ENCODE peak calls at places on chromosomes 11 and 22, in four cellular contexts. V is GM23338, I is glutamatergic neuron, G is fibroblast of pulmonary artery. W is an unnamed sample.

GRCh38 chr22:45551310-45552016 is 48.8 kb downstream of the FBLN1 start:
- DNase-seq in V (no peak), I (no peak), G (no peak), W (peak)

GRCh38 chr11:113274708-113275582 is 39.4 kb upstream of the TTC12 start:
- DNase-seq in V (peak), I (no peak), G (peak), W (peak)

GRCh38 chr11:67691149-67691548 is 16.7 kb upstream of the ALDH3B2 start:
- DNase-seq in V (no peak), I (no peak), G (no peak), W (no peak)

GRCh38 chr11:27161071-27161470 is 120.5 kb downstream of the BBOX1 start:
- DNase-seq in V (no peak), I (no peak), G (peak), W (no peak)

GRCh38 chr11:107705027-107705426 is 6.8 kb downstream of the SLN start:
- DNase-seq in V (no peak), I (no peak), G (peak), W (peak)

GRCh38 chr11:130313383-130314183 is 1.1 kb downstream of the ZBTB44 start:
- DNase-seq in V (peak), I (no peak), G (peak), W (peak)

GRCh38 chr11:67996622-67997459 is 7.1 kb downstream of the UNC93B1 start:
- DNase-seq in V (peak), I (peak), G (peak), W (peak)

GRCh38 chr11:87493516-87493915 is 455.8 kb downstream of the TMEM135 start:
- DNase-seq in V (peak), I (no peak), G (no peak), W (no peak)

GRCh38 chr22:24514241-24515024 is 19.3 kb downstream of the UPB1 start:
- DNase-seq in V (no peak), I (no peak), G (no peak), W (no peak)

GRCh38 chr22:23858484-23858815 is 775 bp downstream of the SLC2A11 start:
- DNase-seq in V (no peak), I (no peak), G (no peak), W (no peak)

GRCh38 chr11:76313913-76314740 is 66.8 kb downstream of the THAP12 start:
- DNase-seq in V (peak), I (no peak), G (peak), W (no peak)

GRCh38 chr11:34105957-34106504 is 602 bp downstream of the NAT10 start:
- DNase-seq in V (no peak), I (no peak), G (peak), W (no peak)
- TF ChIP-seq CTCF in V (no peak), I (no peak), G (no peak), W (no peak)

GRCh38 chr11:134275534-134276395 is at the start of gene GLB1L3:
- DNase-seq in V (peak), I (peak), G (no peak), W (no peak)
- TF ChIP-seq CTCF in V (peak), I (no peak), G (peak), W (no peak)

DNA sequence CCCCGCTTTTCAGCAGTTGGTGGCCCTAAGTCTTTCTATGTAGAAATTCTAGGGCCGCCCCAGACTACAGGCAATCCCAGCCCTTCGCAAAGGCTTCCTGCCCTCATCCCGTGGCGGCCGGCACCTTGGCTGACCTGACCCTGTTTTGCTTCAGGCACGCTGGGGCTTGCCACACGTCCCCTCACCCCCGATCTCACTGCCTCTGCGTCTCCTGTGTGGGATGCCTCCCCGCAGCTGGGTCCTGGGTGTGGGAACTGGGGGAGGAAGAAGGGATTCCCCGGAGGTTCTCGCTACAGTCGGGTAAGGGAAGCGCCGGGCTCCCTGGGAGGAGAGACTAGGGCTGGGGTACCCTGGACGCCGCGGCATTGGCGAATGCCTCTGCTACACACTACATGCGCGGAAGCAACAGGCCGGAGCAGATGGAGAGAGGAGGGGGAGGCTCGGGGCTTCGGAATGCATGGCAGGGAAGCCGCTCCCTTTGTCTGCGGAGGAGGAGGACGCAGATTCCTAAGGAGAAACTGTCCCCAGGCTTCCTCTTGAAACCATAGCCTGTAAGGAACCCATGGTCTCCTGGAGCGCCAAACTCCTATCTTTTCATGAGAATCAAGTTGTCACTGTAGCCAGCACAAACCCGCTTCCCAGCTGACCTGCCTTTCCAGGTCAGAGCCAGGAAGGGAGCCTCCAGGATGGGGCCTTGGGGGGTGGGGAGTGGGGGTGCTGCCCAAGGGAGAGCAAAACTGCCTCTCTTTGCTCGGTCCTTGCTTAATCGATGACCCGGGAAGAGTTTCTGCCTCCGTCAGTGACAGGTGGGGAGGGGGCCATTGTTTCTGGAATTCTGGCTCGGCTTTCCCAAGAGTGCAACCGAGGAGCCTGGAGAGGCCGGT is 1.4 kb downstream of the DTX4 start:
- DNase-seq in V (peak), I (peak), G (peak), W (peak)
- TF ChIP-seq CTCF in V (no peak), I (no peak), G (no peak), W (no peak)

DNA sequence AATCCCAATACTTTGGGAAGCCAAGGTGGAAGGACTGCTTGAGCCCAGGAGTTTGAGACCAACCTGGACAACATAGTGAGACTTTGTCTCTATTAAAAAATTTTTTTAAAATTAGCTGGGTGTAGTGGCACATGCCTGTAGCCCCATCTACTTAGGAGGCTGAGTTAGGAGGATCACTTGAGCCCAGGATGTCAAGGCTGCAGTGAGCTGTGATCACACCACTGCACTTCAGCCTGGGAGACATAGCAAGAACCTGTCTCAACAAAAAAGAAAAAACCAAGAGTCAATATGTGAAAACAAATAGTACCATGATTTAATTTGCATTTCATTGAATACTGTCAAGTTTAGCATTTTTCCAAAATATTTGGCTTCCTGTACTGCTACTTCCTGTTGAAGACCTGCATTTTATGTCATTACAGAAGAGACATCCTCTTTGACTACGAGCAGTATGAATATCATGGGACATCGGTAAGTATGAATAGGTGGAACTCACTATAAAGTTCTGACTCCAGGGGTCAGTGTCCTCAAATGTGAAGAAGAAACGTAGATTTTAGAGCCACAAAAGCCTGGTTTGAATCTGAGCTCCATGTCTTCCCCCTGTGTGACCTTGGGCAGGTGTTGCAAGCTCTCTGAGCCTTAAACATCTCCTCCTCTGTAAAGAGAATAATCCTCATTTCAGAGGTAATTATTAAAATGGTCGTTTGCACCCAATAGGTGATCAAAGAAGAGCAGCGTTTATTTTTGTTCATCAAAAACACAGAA is 16.0 kb downstream of the CDC45 start:
- DNase-seq in V (peak), I (no peak), G (peak), W (peak)
- TF ChIP-seq CTCF in V (peak), I (no peak), G (peak), W (peak)

GRCh38 chr11:6862961-6863360 is at the start of gene OR10A2:
- DNase-seq in V (peak), I (no peak), G (no peak), W (peak)
- TF ChIP-seq CTCF in V (no peak), I (no peak), G (no peak), W (no peak)

GRCh38 chr11:55701429-55701828 is 39.4 kb downstream of the OR4C6 start:
- DNase-seq in V (no peak), I (no peak), G (no peak), W (no peak)

GRCh38 chr11:55707029-55707428 is 45.0 kb downstream of the OR4C6 start:
- DNase-seq in V (peak), I (no peak), G (peak), W (peak)
- TF ChIP-seq CTCF in V (peak), I (peak), G (peak), W (peak)

GRCh38 chr11:18521123-18521522 is 5.6 kb downstream of the TSG101 start:
- DNase-seq in V (no peak), I (no peak), G (no peak), W (no peak)

GRCh38 chr11:18524248-18524647 is 2.5 kb downstream of the TSG101 start:
- DNase-seq in V (no peak), I (no peak), G (no peak), W (no peak)

GRCh38 chr11:18523079-18523478 is 3.7 kb downstream of the TSG101 start:
- DNase-seq in V (no peak), I (no peak), G (no peak), W (peak)

GRCh38 chr11:18526130-18526520 is 617 bp downstream of the TSG101 start:
- DNase-seq in V (no peak), I (no peak), G (no peak), W (no peak)

GRCh38 chr11:18522388-18522787 is 4.4 kb downstream of the TSG101 start:
- DNase-seq in V (peak), I (no peak), G (no peak), W (no peak)
- TF ChIP-seq CTCF in V (peak), I (no peak), G (no peak), W (no peak)

DNA sequence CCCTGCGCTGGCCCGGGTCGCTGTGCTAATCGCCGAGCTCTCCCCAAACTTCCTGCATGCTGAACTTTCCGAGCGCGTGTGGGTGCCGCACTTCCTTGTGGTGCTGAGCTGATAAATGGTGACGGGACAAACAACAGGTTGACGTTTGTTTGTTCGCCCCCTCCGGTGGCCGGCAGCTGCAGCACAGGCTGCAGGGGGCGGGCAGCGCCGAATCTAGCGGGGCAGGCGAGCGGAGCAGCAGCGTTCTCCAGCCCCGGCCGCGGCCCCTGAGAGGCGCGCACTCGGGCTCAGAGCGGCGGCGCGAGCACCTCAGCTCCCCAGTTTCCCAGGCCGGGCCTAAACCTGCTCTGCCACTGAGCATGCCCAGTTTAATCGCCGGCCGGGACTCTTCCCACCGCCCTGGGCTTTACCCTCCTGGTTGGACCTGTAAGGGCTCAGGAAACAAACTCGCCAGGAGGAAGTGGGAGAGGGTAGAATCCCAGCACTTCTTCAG is at the start of gene PDGFD:
- DNase-seq in V (peak), I (peak), G (peak), W (peak)
- TF ChIP-seq CTCF in V (no peak), I (peak), G (peak), W (no peak)

GRCh38 chr22:22465782-22466181 is 42.8 kb downstream of the ZNF280B start:
- DNase-seq in V (no peak), I (no peak), G (no peak), W (no peak)

GRCh38 chr22:22467112-22467511 is 41.4 kb downstream of the ZNF280B start:
- DNase-seq in V (no peak), I (no peak), G (no peak), W (no peak)

GRCh38 chr22:22463855-22464540 is 44.5 kb downstream of the ZNF280B start:
- DNase-seq in V (peak), I (peak), G (peak), W (peak)

GRCh38 chr22:22464541-22465054 is 43.9 kb downstream of the ZNF280B start:
- DNase-seq in V (no peak), I (no peak), G (no peak), W (no peak)

DNA sequence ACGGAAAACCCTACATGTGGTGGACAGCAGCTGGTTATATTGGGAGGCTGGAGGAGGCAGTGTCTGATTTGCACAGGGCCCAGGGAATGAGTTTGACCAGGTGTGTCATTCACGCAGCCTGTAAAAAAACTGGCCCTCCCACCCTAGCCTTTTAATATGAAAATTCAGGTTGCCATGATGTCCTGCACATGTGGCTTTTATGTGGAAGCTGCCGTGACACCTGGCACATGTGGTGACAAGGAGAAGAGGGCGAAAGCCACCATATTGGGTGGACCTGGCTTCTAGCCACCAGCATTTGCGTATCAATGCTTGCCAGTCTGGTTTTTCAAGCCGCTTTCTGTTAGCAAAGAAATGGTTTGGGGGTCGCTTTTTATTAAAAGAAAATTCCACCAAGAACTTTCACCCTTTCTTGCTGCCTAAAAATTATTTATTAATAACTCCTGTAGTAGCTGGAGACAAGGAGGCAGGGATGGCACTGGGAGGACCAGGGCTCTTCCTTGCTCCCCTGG is 43.4 kb downstream of the ZNF280B start:
- DNase-seq in V (no peak), I (no peak), G (no peak), W (no peak)
- TF ChIP-seq CTCF in V (no peak), I (no peak), G (no peak), W (no peak)

GRCh38 chr11:44825058-44825795 is 98.5 kb downstream of the TSPAN18 start:
- DNase-seq in V (no peak), I (no peak), G (no peak), W (no peak)

GRCh38 chr11:44826922-44827643 is 100.3 kb downstream of the TSPAN18 start:
- DNase-seq in V (no peak), I (no peak), G (no peak), W (no peak)

GRCh38 chr11:44823920-44824704 is 97.3 kb downstream of the TSPAN18 start:
- DNase-seq in V (peak), I (no peak), G (peak), W (no peak)

GRCh38 chr11:44822369-44822768 is 95.6 kb downstream of the TSPAN18 start:
- DNase-seq in V (no peak), I (no peak), G (no peak), W (no peak)

DNA sequence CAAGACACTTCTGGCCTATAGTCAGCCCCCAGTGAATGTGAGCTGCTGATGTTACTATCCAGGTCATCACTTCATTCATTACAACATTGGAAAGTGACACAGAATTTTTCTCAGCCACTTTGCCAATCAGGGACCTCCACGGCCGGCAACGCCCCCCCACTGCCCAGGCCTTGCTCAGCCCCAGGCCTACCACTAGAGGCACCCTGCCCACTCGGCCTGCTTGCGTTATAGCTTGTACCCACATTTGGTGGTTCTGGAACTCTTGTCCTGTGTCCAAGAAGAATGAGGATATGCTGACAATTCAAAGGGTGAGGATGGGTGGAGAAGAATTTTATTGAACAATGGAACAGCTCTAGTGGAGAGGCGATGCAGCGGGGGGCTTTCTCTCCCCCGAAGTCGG is 96.2 kb downstream of the TSPAN18 start:
- DNase-seq in V (peak), I (no peak), G (no peak), W (no peak)
- TF ChIP-seq CTCF in V (peak), I (no peak), G (peak), W (no peak)